ENCODE peak calls at places on chromosome 11, in ten cellular contexts. One of them, this sample, is unnamed.

GRCh38 chr11:1863352-1864215 is 10.7 kb downstream of the LSP1 start:
- DNase-seq in T1000: peak; percentile 8
- DNase-seq in stimulated activated CD4-positive, alpha-beta T cell treated with anti-CD3 and anti-CD28 coated beads, Interleukin-2, amount 100 ng/mL, for 24 hours: no peak
- DNase-seq in pancreas: peak; percentile 93
- DNase-seq in choroid plexus epithelial cell: peak; percentile 87
- DNase-seq in body of pancreas: peak; percentile 84
- DNase-seq in NT2/D1: peak; percentile 52
- DNase-seq in iPS-NIHi11: peak; percentile 91
- DNase-seq in HFFc6: peak; percentile 83
- DNase-seq in neural progenitor cell: peak; percentile 84
- DNase-seq in this sample: peak; percentile 75

GRCh38 chr11:10500757-10501684 is 40.0 kb downstream of the RNF141 start:
- DNase-seq in T1000: no peak
- DNase-seq in stimulated activated CD4-positive, alpha-beta T cell treated with anti-CD3 and anti-CD28 coated beads, Interleukin-2, amount 100 ng/mL, for 24 hours: no peak
- DNase-seq in pancreas: peak; percentile 24
- DNase-seq in choroid plexus epithelial cell: no peak
- DNase-seq in body of pancreas: no peak
- DNase-seq in NT2/D1: no peak
- DNase-seq in iPS-NIHi11: no peak
- DNase-seq in HFFc6: no peak
- DNase-seq in neural progenitor cell: no peak
- DNase-seq in this sample: no peak

GRCh38 chr11:130216591-130217132 is 57.1 kb downstream of the ST14 start:
- DNase-seq in T1000: no peak
- DNase-seq in stimulated activated CD4-positive, alpha-beta T cell treated with anti-CD3 and anti-CD28 coated beads, Interleukin-2, amount 100 ng/mL, for 24 hours: peak; percentile 6
- DNase-seq in pancreas: no peak
- DNase-seq in choroid plexus epithelial cell: no peak
- DNase-seq in body of pancreas: peak; percentile 6
- DNase-seq in NT2/D1: no peak
- DNase-seq in iPS-NIHi11: no peak
- DNase-seq in HFFc6: no peak
- DNase-seq in neural progenitor cell: no peak
- DNase-seq in this sample: no peak

GRCh38 chr11:36091256-36091811 is 147.5 kb downstream of the LDLRAD3 start:
- DNase-seq in T1000: no peak
- DNase-seq in stimulated activated CD4-positive, alpha-beta T cell treated with anti-CD3 and anti-CD28 coated beads, Interleukin-2, amount 100 ng/mL, for 24 hours: no peak
- DNase-seq in pancreas: no peak
- DNase-seq in choroid plexus epithelial cell: peak; percentile 92
- DNase-seq in body of pancreas: no peak
- DNase-seq in NT2/D1: no peak
- DNase-seq in iPS-NIHi11: no peak
- DNase-seq in HFFc6: peak; percentile 26
- DNase-seq in neural progenitor cell: no peak
- DNase-seq in this sample: no peak

GRCh38 chr11:23573430-23573829 is 713.2 kb upstream of the CCDC179 start:
- DNase-seq in T1000: no peak
- DNase-seq in stimulated activated CD4-positive, alpha-beta T cell treated with anti-CD3 and anti-CD28 coated beads, Interleukin-2, amount 100 ng/mL, for 24 hours: no peak
- DNase-seq in pancreas: no peak
- DNase-seq in choroid plexus epithelial cell: peak; percentile 64
- DNase-seq in body of pancreas: no peak
- DNase-seq in NT2/D1: no peak
- DNase-seq in iPS-NIHi11: no peak
- DNase-seq in HFFc6: no peak
- DNase-seq in neural progenitor cell: no peak
- DNase-seq in this sample: no peak

GRCh38 chr11:117159892-117160291 is 15.8 kb downstream of the PAFAH1B2 start:
- DNase-seq in T1000: no peak
- DNase-seq in stimulated activated CD4-positive, alpha-beta T cell treated with anti-CD3 and anti-CD28 coated beads, Interleukin-2, amount 100 ng/mL, for 24 hours: no peak
- DNase-seq in pancreas: no peak
- DNase-seq in choroid plexus epithelial cell: no peak
- DNase-seq in body of pancreas: no peak
- DNase-seq in NT2/D1: no peak
- DNase-seq in iPS-NIHi11: no peak
- DNase-seq in HFFc6: no peak
- DNase-seq in neural progenitor cell: no peak
- DNase-seq in this sample: no peak

GRCh38 chr11:61325649-61326414 is 7.1 kb downstream of the DDB1 start:
- DNase-seq in T1000: no peak
- DNase-seq in stimulated activated CD4-positive, alpha-beta T cell treated with anti-CD3 and anti-CD28 coated beads, Interleukin-2, amount 100 ng/mL, for 24 hours: no peak
- DNase-seq in pancreas: no peak
- DNase-seq in choroid plexus epithelial cell: peak; percentile 87
- DNase-seq in body of pancreas: no peak
- DNase-seq in NT2/D1: no peak
- DNase-seq in iPS-NIHi11: no peak
- DNase-seq in HFFc6: no peak
- DNase-seq in neural progenitor cell: no peak
- DNase-seq in this sample: no peak

GRCh38 chr11:72629266-72629665 is 45.0 kb downstream of the PDE2A start:
- DNase-seq in T1000: no peak
- DNase-seq in stimulated activated CD4-positive, alpha-beta T cell treated with anti-CD3 and anti-CD28 coated beads, Interleukin-2, amount 100 ng/mL, for 24 hours: no peak
- DNase-seq in pancreas: no peak
- DNase-seq in choroid plexus epithelial cell: no peak
- DNase-seq in body of pancreas: no peak
- DNase-seq in NT2/D1: no peak
- DNase-seq in iPS-NIHi11: no peak
- DNase-seq in HFFc6: no peak
- DNase-seq in neural progenitor cell: no peak
- DNase-seq in this sample: peak; percentile 50

GRCh38 chr11:12518606-12519385 is 141.4 kb downstream of the PARVA start:
- DNase-seq in T1000: no peak
- DNase-seq in stimulated activated CD4-positive, alpha-beta T cell treated with anti-CD3 and anti-CD28 coated beads, Interleukin-2, amount 100 ng/mL, for 24 hours: no peak
- DNase-seq in pancreas: no peak
- DNase-seq in choroid plexus epithelial cell: no peak
- DNase-seq in body of pancreas: no peak
- DNase-seq in NT2/D1: no peak
- DNase-seq in iPS-NIHi11: no peak
- DNase-seq in HFFc6: no peak
- DNase-seq in neural progenitor cell: no peak
- DNase-seq in this sample: no peak

GRCh38 chr11:75757651-75758050 is 10.9 kb upstream of the DGAT2 start:
- DNase-seq in T1000: no peak
- DNase-seq in stimulated activated CD4-positive, alpha-beta T cell treated with anti-CD3 and anti-CD28 coated beads, Interleukin-2, amount 100 ng/mL, for 24 hours: no peak
- DNase-seq in pancreas: no peak
- DNase-seq in choroid plexus epithelial cell: no peak
- DNase-seq in body of pancreas: no peak
- DNase-seq in NT2/D1: no peak
- DNase-seq in iPS-NIHi11: no peak
- DNase-seq in HFFc6: no peak
- DNase-seq in neural progenitor cell: no peak
- DNase-seq in this sample: no peak

GRCh38 chr11:120512727-120513435 is 1.3 kb downstream of the GRIK4 start:
- DNase-seq in T1000: no peak
- DNase-seq in stimulated activated CD4-positive, alpha-beta T cell treated with anti-CD3 and anti-CD28 coated beads, Interleukin-2, amount 100 ng/mL, for 24 hours: no peak
- DNase-seq in pancreas: no peak
- DNase-seq in choroid plexus epithelial cell: no peak
- DNase-seq in body of pancreas: no peak
- DNase-seq in NT2/D1: no peak
- DNase-seq in iPS-NIHi11: no peak
- DNase-seq in HFFc6: no peak
- DNase-seq in neural progenitor cell: no peak
- DNase-seq in this sample: peak; percentile 65

GRCh38 chr11:104830080-104830479 is 68.2 kb downstream of the CASP12 start:
- DNase-seq in T1000: no peak
- DNase-seq in stimulated activated CD4-positive, alpha-beta T cell treated with anti-CD3 and anti-CD28 coated beads, Interleukin-2, amount 100 ng/mL, for 24 hours: no peak
- DNase-seq in pancreas: no peak
- DNase-seq in choroid plexus epithelial cell: peak; percentile 68
- DNase-seq in body of pancreas: no peak
- DNase-seq in NT2/D1: no peak
- DNase-seq in iPS-NIHi11: no peak
- DNase-seq in HFFc6: no peak
- DNase-seq in neural progenitor cell: no peak
- DNase-seq in this sample: no peak

GRCh38 chr11:72724021-72724561 is 28.1 kb downstream of the ARAP1 start:
- DNase-seq in T1000: no peak
- DNase-seq in stimulated activated CD4-positive, alpha-beta T cell treated with anti-CD3 and anti-CD28 coated beads, Interleukin-2, amount 100 ng/mL, for 24 hours: no peak
- DNase-seq in pancreas: no peak
- DNase-seq in choroid plexus epithelial cell: no peak
- DNase-seq in body of pancreas: no peak
- DNase-seq in NT2/D1: no peak
- DNase-seq in iPS-NIHi11: no peak
- DNase-seq in HFFc6: no peak
- DNase-seq in neural progenitor cell: no peak
- DNase-seq in this sample: no peak

GRCh38 chr11:37450613-37451012 is 852.6 kb upstream of the RAG2 start:
- DNase-seq in T1000: no peak
- DNase-seq in stimulated activated CD4-positive, alpha-beta T cell treated with anti-CD3 and anti-CD28 coated beads, Interleukin-2, amount 100 ng/mL, for 24 hours: no peak
- DNase-seq in pancreas: no peak
- DNase-seq in choroid plexus epithelial cell: peak; percentile 35
- DNase-seq in body of pancreas: no peak
- DNase-seq in NT2/D1: no peak
- DNase-seq in iPS-NIHi11: no peak
- DNase-seq in HFFc6: no peak
- DNase-seq in neural progenitor cell: no peak
- DNase-seq in this sample: no peak

GRCh38 chr11:35344990-35345655 is 74.2 kb downstream of the SLC1A2 start:
- DNase-seq in T1000: no peak
- DNase-seq in stimulated activated CD4-positive, alpha-beta T cell treated with anti-CD3 and anti-CD28 coated beads, Interleukin-2, amount 100 ng/mL, for 24 hours: no peak
- DNase-seq in pancreas: no peak
- DNase-seq in choroid plexus epithelial cell: no peak
- DNase-seq in body of pancreas: no peak
- DNase-seq in NT2/D1: no peak
- DNase-seq in iPS-NIHi11: no peak
- DNase-seq in HFFc6: no peak
- DNase-seq in neural progenitor cell: no peak
- DNase-seq in this sample: peak; percentile 25